ENCODE peak calls at places on chromosomes 1 and 21, in four cellular contexts. One of them, this sample, is unnamed.

GRCh38 chr1:181251001-181251712 is 162.7 kb downstream of the IER5 start:
- DNase-seq in aorta: no peak
- DNase-seq in small intestine: peak; percentile 75
- DNase-seq in ovary: no peak
- DNase-seq in this sample: no peak

GRCh38 chr21:42677339-42678117 is 24.1 kb downstream of the PDE9A start:
- DNase-seq in aorta: no peak
- DNase-seq in small intestine: no peak
- DNase-seq in ovary: no peak
- DNase-seq in this sample: no peak

GRCh38 chr1:208026880-208027438 is 116.0 kb upstream of the CD34 start:
- DNase-seq in aorta: no peak
- DNase-seq in small intestine: no peak
- DNase-seq in ovary: no peak
- DNase-seq in this sample: no peak

GRCh38 chr1:41713557-41714327 is 205.0 kb downstream of the HIVEP3 start:
- DNase-seq in aorta: no peak
- DNase-seq in small intestine: no peak
- DNase-seq in ovary: no peak
- DNase-seq in this sample: no peak

GRCh38 chr1:27350673-27351540 is 9.1 kb downstream of the SYTL1 start:
- DNase-seq in aorta: no peak
- DNase-seq in small intestine: peak; percentile 47
- DNase-seq in ovary: no peak
- DNase-seq in this sample: no peak

GRCh38 chr1:182309631-182310351 is 81.8 kb downstream of the GLUL start:
- DNase-seq in aorta: no peak
- DNase-seq in small intestine: no peak
- DNase-seq in ovary: no peak
- DNase-seq in this sample: no peak

GRCh38 chr1:145845144-145845513 is 301 bp upstream of the NUDT17 start:
- DNase-seq in aorta: no peak
- DNase-seq in small intestine: peak; percentile 17
- DNase-seq in ovary: no peak
- DNase-seq in this sample: no peak

GRCh38 chr1:36257375-36257767 is 33.1 kb downstream of the THRAP3 start:
- DNase-seq in aorta: no peak
- DNase-seq in small intestine: no peak
- DNase-seq in ovary: no peak
- DNase-seq in this sample: no peak

GRCh38 chr1:201126832-201127754 is at the start of gene ASCL5:
- DNase-seq in aorta: no peak
- DNase-seq in small intestine: peak; percentile 61
- DNase-seq in ovary: no peak
- DNase-seq in this sample: no peak

GRCh38 chr1:161115132-161115711 is 2.6 kb downstream of the PFDN2 start:
- DNase-seq in aorta: no peak
- DNase-seq in small intestine: no peak
- DNase-seq in ovary: no peak
- DNase-seq in this sample: no peak

GRCh38 chr1:59329412-59330053 is 32.6 kb downstream of the FGGY start:
- DNase-seq in aorta: no peak
- DNase-seq in small intestine: no peak
- DNase-seq in ovary: no peak
- DNase-seq in this sample: no peak

GRCh38 chr1:113519561-113519960 is 129.2 kb downstream of the MAGI3 start:
- DNase-seq in aorta: no peak
- DNase-seq in small intestine: peak; percentile 17
- DNase-seq in ovary: no peak
- DNase-seq in this sample: no peak

GRCh38 chr21:35922618-35923017 is 137.7 kb downstream of the SETD4 start:
- DNase-seq in aorta: no peak
- DNase-seq in small intestine: no peak
- DNase-seq in ovary: no peak
- DNase-seq in this sample: no peak

GRCh38 chr1:35443768-35444518 is 113.3 kb downstream of the KIAA0319L start:
- DNase-seq in aorta: no peak
- DNase-seq in small intestine: no peak
- DNase-seq in ovary: no peak
- DNase-seq in this sample: no peak

GRCh38 chr1:54551891-54552290 is 3.9 kb downstream of the ACOT11 start:
- DNase-seq in aorta: peak; percentile 51
- DNase-seq in small intestine: no peak
- DNase-seq in ovary: no peak
- DNase-seq in this sample: no peak

GRCh38 chr1:36083635-36084501 is at the start of gene TEKT2:
- DNase-seq in aorta: peak; percentile 82
- DNase-seq in small intestine: no peak
- DNase-seq in ovary: peak; percentile 55
- DNase-seq in this sample: no peak

GRCh38 chr1:30886710-30887428 is 21.7 kb downstream of the SDC3 start:
- DNase-seq in aorta: no peak
- DNase-seq in small intestine: peak; percentile 37
- DNase-seq in ovary: no peak
- DNase-seq in this sample: no peak

GRCh38 chr1:226217273-226217672 is 6.2 kb upstream of the MIXL1 start:
- DNase-seq in aorta: no peak
- DNase-seq in small intestine: no peak
- DNase-seq in ovary: no peak
- DNase-seq in this sample: no peak

GRCh38 chr1:88557044-88557443 is 127.0 kb upstream of the PKN2 start:
- DNase-seq in aorta: no peak
- DNase-seq in small intestine: no peak
- DNase-seq in ovary: no peak
- DNase-seq in this sample: no peak

DNA sequence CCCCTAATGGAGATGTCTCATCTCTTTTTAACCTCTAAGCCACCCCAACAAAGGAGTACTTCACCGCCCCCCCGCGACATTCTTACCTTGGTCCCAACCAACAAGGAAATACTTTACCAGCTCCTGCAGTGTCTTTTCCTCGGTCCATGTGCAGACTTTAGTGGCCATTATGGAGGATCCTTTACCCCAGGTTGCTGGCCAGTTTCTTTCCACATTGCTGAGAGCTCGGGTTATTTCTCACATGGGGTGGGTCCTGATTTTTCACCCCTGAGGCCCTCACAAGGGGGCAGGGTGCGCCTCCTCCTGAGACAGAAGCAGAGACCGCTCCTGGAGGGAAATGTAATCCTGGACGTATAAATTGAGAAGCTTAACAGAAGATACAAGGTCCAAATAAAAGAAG is 3.0 kb upstream of the AADACL3 start:
- DNase-seq in aorta: no peak
- DNase-seq in small intestine: no peak
- DNase-seq in ovary: no peak
- DNase-seq in this sample: no peak
- H3K27me3 ChIP-seq in aorta: no peaks in the 10 kb centered on the region
- H3K27me3 ChIP-seq in small intestine: no peaks in the 10 kb centered on the region
- H3K27me3 ChIP-seq in ovary: no peaks in the 10 kb centered on the region
- H3K27me3 ChIP-seq in this sample: no peaks in the 10 kb centered on the region

GRCh38 chr1:39668111-39668510 is 3.8 kb downstream of the NT5C1A start:
- DNase-seq in aorta: no peak
- DNase-seq in small intestine: no peak
- DNase-seq in ovary: no peak
- DNase-seq in this sample: no peak
- H3K4me1 ChIP-seq in aorta: no peaks in the 10 kb centered on the region
- H3K4me1 ChIP-seq in small intestine: no peaks in the 10 kb centered on the region
- H3K4me1 ChIP-seq in ovary: no peaks in the 10 kb centered on the region
- H3K4me1 ChIP-seq in this sample: peaks cover 18% of the 10 kb centered on the region

DNA sequence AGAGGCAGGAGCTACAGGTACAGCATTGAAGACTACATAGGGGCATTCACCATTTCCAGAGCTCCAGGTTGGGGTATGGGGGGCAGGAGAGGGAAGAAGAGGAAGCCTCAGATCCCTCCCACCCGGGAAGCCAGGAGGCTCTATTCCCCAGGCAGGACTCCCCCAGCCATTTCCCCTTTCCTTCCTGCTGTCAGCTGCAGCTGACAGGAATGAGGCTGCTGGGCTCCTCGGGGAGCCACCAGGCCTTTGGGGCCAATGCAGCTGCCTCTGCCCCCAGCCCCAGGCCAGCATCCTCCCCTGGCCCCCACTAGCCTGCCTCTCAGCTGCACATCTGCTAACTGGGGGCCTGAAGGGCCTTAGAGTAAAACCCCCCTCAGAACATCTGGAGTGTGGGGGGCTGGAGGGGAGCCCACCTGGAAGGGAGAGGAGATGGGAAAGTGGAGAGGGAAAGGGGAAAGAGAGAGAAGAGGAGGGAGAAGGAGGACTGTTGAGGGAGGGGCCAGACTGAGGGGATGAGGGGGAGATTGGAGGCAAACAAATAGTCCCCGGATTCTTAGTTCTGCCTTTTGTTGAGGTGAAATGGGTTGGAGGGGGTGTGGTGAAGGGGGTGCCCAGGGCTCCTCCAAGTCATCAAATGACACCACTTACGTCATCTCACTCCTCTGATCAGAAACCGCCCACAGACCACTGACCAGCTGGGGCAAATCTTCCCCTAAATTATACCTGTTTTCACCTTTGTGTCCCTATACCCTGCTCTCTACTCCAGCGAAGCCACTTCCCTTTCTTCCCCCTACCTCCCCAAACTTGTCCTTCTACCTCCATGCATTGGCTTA is 58.0 kb downstream of the LGR6 start:
- DNase-seq in aorta: no peak
- DNase-seq in small intestine: no peak
- DNase-seq in ovary: no peak
- DNase-seq in this sample: no peak
- H3K27me3 ChIP-seq in aorta: no peaks in the 10 kb centered on the region
- H3K27me3 ChIP-seq in small intestine: no peaks in the 10 kb centered on the region
- H3K27me3 ChIP-seq in ovary: no peaks in the 10 kb centered on the region
- H3K27me3 ChIP-seq in this sample: no peaks in the 10 kb centered on the region

GRCh38 chr1:63669151-63669961 is 76.1 kb downstream of the PGM1 start:
- DNase-seq in aorta: no peak
- DNase-seq in small intestine: peak; percentile 48
- DNase-seq in ovary: no peak
- DNase-seq in this sample: peak; percentile 52
- H3K4me1 ChIP-seq in aorta: no peaks in the 10 kb centered on the region
- H3K4me1 ChIP-seq in small intestine: no peaks in the 10 kb centered on the region
- H3K4me1 ChIP-seq in ovary: no peaks in the 10 kb centered on the region
- H3K4me1 ChIP-seq in this sample: peaks cover 2% of the 10 kb centered on the region

GRCh38 chr1:39622427-39622826 is 17.0 kb downstream of the HEYL start:
- DNase-seq in aorta: no peak
- DNase-seq in small intestine: no peak
- DNase-seq in ovary: no peak
- DNase-seq in this sample: no peak
- H3K27me3 ChIP-seq in aorta: no peaks in the 10 kb centered on the region
- H3K27me3 ChIP-seq in small intestine: no peaks in the 10 kb centered on the region
- H3K27me3 ChIP-seq in ovary: no peaks in the 10 kb centered on the region
- H3K27me3 ChIP-seq in this sample: no peaks in the 10 kb centered on the region

DNA sequence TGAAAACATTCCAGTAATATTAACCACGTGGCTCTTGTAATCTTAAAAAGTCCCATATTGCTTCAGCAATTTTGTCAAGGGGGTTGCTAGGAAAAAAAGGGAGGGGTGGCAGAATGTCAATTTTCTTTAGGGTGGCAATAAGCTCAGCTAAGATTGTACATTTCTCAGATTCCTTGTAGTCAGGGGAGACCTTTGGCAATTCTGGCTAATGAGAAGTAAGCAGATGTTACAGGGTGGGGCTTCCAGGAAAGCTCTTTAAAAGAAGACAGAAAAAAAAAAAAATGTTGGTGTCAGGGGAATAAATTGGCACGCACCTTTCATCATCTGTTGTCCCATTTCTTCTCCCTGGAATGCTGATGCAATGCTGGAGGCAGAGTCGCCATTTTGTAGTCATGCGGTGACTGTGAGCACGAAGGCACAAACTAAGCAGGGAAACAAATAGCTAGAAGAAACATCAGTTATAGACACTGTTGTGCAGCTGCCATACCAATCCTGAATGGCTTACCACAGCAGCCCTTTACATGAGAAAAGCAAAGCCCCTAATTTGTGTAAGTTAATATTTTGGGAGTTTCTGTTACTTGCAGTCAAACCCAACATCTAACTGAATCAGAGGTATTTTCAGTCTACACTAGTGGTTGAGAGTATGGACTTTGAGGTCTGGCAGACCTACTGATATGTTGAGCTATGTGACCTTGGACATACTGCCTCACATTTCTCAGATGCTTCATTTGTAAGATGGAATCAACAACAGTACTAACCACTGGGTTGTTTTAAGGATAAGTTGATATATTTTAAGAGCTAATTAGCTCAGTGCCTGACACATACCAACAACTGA is 56.0 kb upstream of the MRPS6 start:
- DNase-seq in aorta: no peak
- DNase-seq in small intestine: no peak
- DNase-seq in ovary: no peak
- DNase-seq in this sample: no peak
- H3K4me1 ChIP-seq in aorta: no peaks in the 10 kb centered on the region
- H3K4me1 ChIP-seq in small intestine: no peaks in the 10 kb centered on the region
- H3K4me1 ChIP-seq in ovary: no peaks in the 10 kb centered on the region
- H3K4me1 ChIP-seq in this sample: peaks cover 6% of the 10 kb centered on the region

GRCh38 chr1:115336741-115337140 is 1.3 kb downstream of the NGF start:
- DNase-seq in aorta: no peak
- DNase-seq in small intestine: no peak
- DNase-seq in ovary: no peak
- DNase-seq in this sample: no peak
- H3K27me3 ChIP-seq in aorta: no peaks in the 10 kb centered on the region
- H3K27me3 ChIP-seq in small intestine: peaks cover 3% of the 10 kb centered on the region
- H3K27me3 ChIP-seq in ovary: no peaks in the 10 kb centered on the region
- H3K27me3 ChIP-seq in this sample: peaks cover 28% of the 10 kb centered on the region

GRCh38 chr1:15826810-15827507 is 19.5 kb upstream of the UQCRHL start:
- DNase-seq in aorta: no peak
- DNase-seq in small intestine: no peak
- DNase-seq in ovary: no peak
- DNase-seq in this sample: no peak
- H3K4me1 ChIP-seq in aorta: peaks cover 3% of the 10 kb centered on the region
- H3K4me1 ChIP-seq in small intestine: no peaks in the 10 kb centered on the region
- H3K4me1 ChIP-seq in ovary: peaks cover 8% of the 10 kb centered on the region
- H3K4me1 ChIP-seq in this sample: peaks cover 24% of the 10 kb centered on the region

GRCh38 chr21:28283652-28284490 is 708.8 kb downstream of the LTN1 start:
- DNase-seq in aorta: no peak
- DNase-seq in small intestine: peak; percentile 26
- DNase-seq in ovary: no peak
- DNase-seq in this sample: no peak
- H3K27me3 ChIP-seq in aorta: no peaks in the 10 kb centered on the region
- H3K27me3 ChIP-seq in small intestine: no peaks in the 10 kb centered on the region
- H3K27me3 ChIP-seq in ovary: no peaks in the 10 kb centered on the region
- H3K27me3 ChIP-seq in this sample: no peaks in the 10 kb centered on the region